ENCODE peak calls at places on chromosomes 1 and 21, in nine cellular contexts. U is ovary; H is NCI-H1105; Q is RPMI8226; B is stimulated activated CD4-positive, alpha-beta T cell treated with anti-CD3 and anti-CD28 coated beads, Interleukin-2, amount 100 ng/mL, for 48 hours; C is HCEC 1CT; J is retina; I is astrocyte of the spinal cord; L is MCF 10A. G is an unnamed sample.

GRCh38 chr1:29931477-29932175 is 695.3 kb downstream of the PTPRU start:
- DNase-seq in U (no peak), J (peak), I (no peak), C (no peak), B (no peak), H (no peak), Q (no peak), L (no peak), G (no peak)

GRCh38 chr1:232886304-232886703 is 64.1 kb upstream of the NTPCR start:
- DNase-seq in J (no peak), I (no peak), B (no peak), H (no peak), C (no peak), L (peak), U (no peak), Q (no peak), G (no peak)

GRCh38 chr1:2544093-2544874 is 11.9 kb upstream of the TNFRSF14 start:
- DNase-seq in Q (peak), H (no peak), L (no peak), J (peak), C (no peak), I (peak), B (no peak), U (no peak), G (no peak)

GRCh38 chr1:232507571-232507970 is 122.4 kb downstream of the SIPA1L2 start:
- DNase-seq in B (no peak), I (no peak), C (no peak), L (no peak), J (no peak), Q (no peak), U (no peak), H (no peak), G (no peak)

GRCh38 chr1:100219879-100220278 is 29.8 kb downstream of the DBT start:
- DNase-seq in B (no peak), I (no peak), Q (no peak), H (no peak), L (peak), U (peak), C (peak), J (no peak), G (peak)

GRCh38 chr1:2874207-2875165 is 73.0 kb upstream of the TTC34 start:
- DNase-seq in C (no peak), H (no peak), U (no peak), L (no peak), I (no peak), J (no peak), B (no peak), Q (peak), G (no peak)

GRCh38 chr1:170067253-170067819 is 7.2 kb downstream of the KIFAP3 start:
- DNase-seq in U (no peak), C (no peak), H (no peak), Q (no peak), L (no peak), B (no peak), I (no peak), J (no peak), G (peak)

GRCh38 chr1:116486424-116486823 is 84.4 kb downstream of the CD58 start:
- DNase-seq in C (peak), J (no peak), L (peak), B (no peak), H (no peak), Q (no peak), U (no peak), I (peak), G (no peak)

GRCh38 chr1:16351449-16351993 is 759 bp downstream of the FBXO42 start:
- DNase-seq in H (peak), I (peak), Q (peak), J (peak), U (no peak), B (no peak), C (peak), L (no peak), G (peak)

GRCh38 chr1:11507309-11507708 is 28.4 kb downstream of the DISP3 start:
- DNase-seq in L (no peak), J (no peak), C (no peak), Q (peak), B (no peak), U (no peak), H (no peak), I (no peak), G (no peak)

GRCh38 chr1:221708076-221708571 is 33.8 kb downstream of the DUSP10 start:
- DNase-seq in I (no peak), U (no peak), Q (no peak), L (no peak), C (no peak), H (no peak), J (no peak), B (peak), G (peak)

GRCh38 chr1:173749137-173749536 is 34.4 kb downstream of the KLHL20 start:
- DNase-seq in Q (no peak), I (no peak), U (no peak), L (no peak), C (no peak), J (no peak), H (no peak), B (no peak), G (no peak)

GRCh38 chr1:30670195-30671060 is 53.0 kb downstream of the MATN1 start:
- DNase-seq in Q (no peak), J (no peak), I (no peak), L (peak), C (peak), B (no peak), U (no peak), H (no peak), G (no peak)

GRCh38 chr1:220564216-220564615 is 36.3 kb downstream of the MARK1 start:
- DNase-seq in I (no peak), C (no peak), J (no peak), L (peak), U (no peak), H (peak), B (no peak), Q (no peak), G (peak)

GRCh38 chr1:49297783-49298182 is 521.1 kb upstream of the BEND5 start:
- DNase-seq in Q (no peak), C (no peak), J (no peak), U (no peak), I (no peak), B (no peak), L (peak), H (no peak), G (no peak)

GRCh38 chr21:14438204-14438603 is 55.3 kb upstream of the HSPA13 start:
- DNase-seq in B (no peak), C (no peak), J (no peak), Q (no peak), L (peak), I (no peak), U (no peak), H (no peak), G (no peak)

GRCh38 chr1:185670187-185670627 is 64.0 kb upstream of the HMCN1 start:
- DNase-seq in J (peak), U (peak), L (peak), B (no peak), H (peak), C (peak), I (peak), Q (peak), G (peak)

GRCh38 chr1:221337106-221337505 is 404.8 kb downstream of the DUSP10 start:
- DNase-seq in I (no peak), Q (no peak), C (no peak), L (no peak), H (no peak), U (no peak), J (no peak), B (no peak), G (no peak)

GRCh38 chr1:214439352-214440119 is 111.9 kb downstream of the PTPN14 start:
- DNase-seq in J (no peak), Q (peak), L (peak), U (peak), B (peak), H (peak), I (peak), C (no peak), G (peak)

GRCh38 chr1:102434421-102434820 is 437.7 kb upstream of the OLFM3 start:
- DNase-seq in L (peak), B (peak), I (no peak), H (peak), Q (peak), J (no peak), U (no peak), C (no peak), G (peak)

G was measured in OCI-M1.